ENCODE peak calls at places on chromosome 1, in five cellular contexts. One of them, this sample, is unnamed.

GRCh38 chr1:164064501-164064900 is 494.5 kb upstream of the PBX1 start:
- DNase-seq in neural crest cell: no peak
- DNase-seq in pancreas: no peak
- DNase-seq in IMR-90: no peak
- DNase-seq in MCF 10A: peak; percentile 52
- DNase-seq in this sample: no peak

GRCh38 chr1:49200738-49201137 is 424.0 kb upstream of the BEND5 start:
- DNase-seq in neural crest cell: no peak
- DNase-seq in pancreas: no peak
- DNase-seq in IMR-90: no peak
- DNase-seq in MCF 10A: no peak
- DNase-seq in this sample: no peak

GRCh38 chr1:25500694-25501093 is 42.7 kb upstream of the LDLRAP1 start:
- DNase-seq in neural crest cell: no peak
- DNase-seq in pancreas: peak; percentile 2
- DNase-seq in IMR-90: no peak
- DNase-seq in MCF 10A: no peak
- DNase-seq in this sample: no peak

GRCh38 chr1:201537028-201537427 is 1.9 kb upstream of the NAV1 start:
- DNase-seq in neural crest cell: no peak
- DNase-seq in pancreas: no peak
- DNase-seq in IMR-90: no peak
- DNase-seq in MCF 10A: no peak
- DNase-seq in this sample: no peak

GRCh38 chr1:77271851-77272250 is 10.0 kb upstream of the AK5 start:
- DNase-seq in neural crest cell: no peak
- DNase-seq in pancreas: no peak
- DNase-seq in IMR-90: peak; percentile 76
- DNase-seq in MCF 10A: peak; percentile 5
- DNase-seq in this sample: no peak

GRCh38 chr1:223137402-223138100 is 5.5 kb downstream of the TLR5 start:
- DNase-seq in neural crest cell: no peak
- DNase-seq in pancreas: peak; percentile 51
- DNase-seq in IMR-90: peak; percentile 39
- DNase-seq in MCF 10A: peak; percentile 100
- DNase-seq in this sample: no peak

GRCh38 chr1:115067460-115067859 is 21.8 kb downstream of the TSPAN2 start:
- DNase-seq in neural crest cell: no peak
- DNase-seq in pancreas: no peak
- DNase-seq in IMR-90: peak; percentile 16
- DNase-seq in MCF 10A: peak; percentile 42
- DNase-seq in this sample: no peak

GRCh38 chr1:6313382-6314265 is 52.7 kb upstream of the GPR153 start:
- DNase-seq in neural crest cell: no peak
- DNase-seq in pancreas: no peak
- DNase-seq in IMR-90: no peak
- DNase-seq in MCF 10A: no peak
- DNase-seq in this sample: no peak

GRCh38 chr1:9275161-9275560 is 17.5 kb upstream of the SPSB1 start:
- DNase-seq in neural crest cell: no peak
- DNase-seq in pancreas: no peak
- DNase-seq in IMR-90: peak; percentile 33
- DNase-seq in MCF 10A: no peak
- DNase-seq in this sample: no peak

GRCh38 chr1:38014724-38015424 is 2.3 kb downstream of the UTP11 start:
- DNase-seq in neural crest cell: no peak
- DNase-seq in pancreas: no peak
- DNase-seq in IMR-90: no peak
- DNase-seq in MCF 10A: no peak
- DNase-seq in this sample: no peak

GRCh38 chr1:152517237-152517811 is 3.0 kb downstream of the CRCT1 start:
- DNase-seq in neural crest cell: no peak
- DNase-seq in pancreas: no peak
- DNase-seq in IMR-90: no peak
- DNase-seq in MCF 10A: peak; percentile 85
- DNase-seq in this sample: no peak

GRCh38 chr1:216847385-216848036 is 124.3 kb upstream of the ESRRG start:
- DNase-seq in neural crest cell: no peak
- DNase-seq in pancreas: no peak
- DNase-seq in IMR-90: peak; percentile 78
- DNase-seq in MCF 10A: no peak
- DNase-seq in this sample: no peak

GRCh38 chr1:42170779-42171621 is 6.5 kb upstream of the GUCA2A start:
- DNase-seq in neural crest cell: no peak
- DNase-seq in pancreas: no peak
- DNase-seq in IMR-90: no peak
- DNase-seq in MCF 10A: no peak
- DNase-seq in this sample: no peak

GRCh38 chr1:186059311-186059710 is 315.7 kb downstream of the TPR start:
- DNase-seq in neural crest cell: no peak
- DNase-seq in pancreas: no peak
- DNase-seq in IMR-90: peak; percentile 28
- DNase-seq in MCF 10A: peak; percentile 65
- DNase-seq in this sample: no peak

GRCh38 chr1:10109372-10109771 is 76.6 kb downstream of the UBE4B start:
- DNase-seq in neural crest cell: no peak
- DNase-seq in pancreas: no peak
- DNase-seq in IMR-90: no peak
- DNase-seq in MCF 10A: no peak
- DNase-seq in this sample: no peak

GRCh38 chr1:225809842-225810578 is at the start of gene EPHX1:
- DNase-seq in neural crest cell: peak; percentile 82
- DNase-seq in pancreas: peak; percentile 90
- DNase-seq in IMR-90: peak; percentile 84
- DNase-seq in MCF 10A: peak; percentile 97
- DNase-seq in this sample: peak; percentile 94

GRCh38 chr1:62420214-62420613 is 16.6 kb upstream of the USP1 start:
- DNase-seq in neural crest cell: no peak
- DNase-seq in pancreas: no peak
- DNase-seq in IMR-90: no peak
- DNase-seq in MCF 10A: no peak
- DNase-seq in this sample: no peak

GRCh38 chr1:155623357-155623756 is 13.3 kb downstream of the MSTO1 start:
- DNase-seq in neural crest cell: no peak
- DNase-seq in pancreas: no peak
- DNase-seq in IMR-90: no peak
- DNase-seq in MCF 10A: no peak
- DNase-seq in this sample: no peak

GRCh38 chr1:172834609-172835008 is 175.7 kb downstream of the FASLG start:
- DNase-seq in neural crest cell: no peak
- DNase-seq in pancreas: no peak
- DNase-seq in IMR-90: no peak
- DNase-seq in MCF 10A: no peak
- DNase-seq in this sample: no peak

GRCh38 chr1:67880056-67880601 is 46.9 kb upstream of the GNG12 start:
- DNase-seq in neural crest cell: no peak
- DNase-seq in pancreas: peak; percentile 29
- DNase-seq in IMR-90: peak; percentile 79
- DNase-seq in MCF 10A: peak; percentile 8
- DNase-seq in this sample: no peak

GRCh38 chr1:221991221-221991620 is 249.3 kb upstream of the DUSP10 start:
- DNase-seq in neural crest cell: no peak
- DNase-seq in pancreas: no peak
- DNase-seq in IMR-90: peak; percentile 67
- DNase-seq in MCF 10A: peak; percentile 40
- DNase-seq in this sample: no peak

GRCh38 chr1:39082140-39082799 is 56.1 kb downstream of the NDUFS5 start:
- DNase-seq in neural crest cell: no peak
- DNase-seq in pancreas: no peak
- DNase-seq in IMR-90: no peak
- DNase-seq in MCF 10A: no peak
- DNase-seq in this sample: peak; percentile 33

GRCh38 chr1:154320882-154321608 is at the start of gene AQP10:
- DNase-seq in neural crest cell: no peak
- DNase-seq in pancreas: no peak
- DNase-seq in IMR-90: peak; percentile 38
- DNase-seq in MCF 10A: no peak
- DNase-seq in this sample: no peak

DNA sequence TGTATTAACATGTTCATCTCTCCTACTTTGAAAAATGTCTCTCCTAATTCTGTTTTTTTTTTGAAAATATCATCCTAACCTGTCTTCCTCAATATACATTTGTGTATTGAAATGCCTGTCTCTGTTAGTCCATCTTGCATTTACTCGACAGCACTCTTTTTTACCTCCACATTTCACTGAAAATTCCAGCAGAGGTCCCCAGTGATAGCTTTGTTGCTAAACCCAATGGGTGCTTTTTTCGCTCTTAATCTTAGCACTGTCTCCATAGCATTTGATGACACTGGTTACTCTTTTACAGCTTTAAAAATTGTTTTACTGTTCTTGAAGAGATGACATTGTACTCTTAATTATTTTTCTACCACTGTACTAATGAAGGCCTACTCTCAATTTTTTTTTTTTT is 10.8 kb downstream of the OSBPL9 start:
- DNase-seq in neural crest cell: no peak
- DNase-seq in pancreas: no peak
- DNase-seq in IMR-90: peak; percentile 67
- DNase-seq in MCF 10A: peak; percentile 69
- DNase-seq in this sample: peak; percentile 43
- TF ChIP-seq CTCF in neural crest cell: peak; percentile 48
- TF ChIP-seq CTCF in pancreas: no peak
- TF ChIP-seq CTCF in IMR-90: peak; percentile 66
- TF ChIP-seq CTCF in MCF 10A: peak; percentile 51
- TF ChIP-seq CTCF in this sample: peak; percentile 53

GRCh38 chr1:8184301-8184700 is 133.6 kb upstream of the SLC45A1 start:
- DNase-seq in neural crest cell: no peak
- DNase-seq in pancreas: no peak
- DNase-seq in IMR-90: no peak
- DNase-seq in MCF 10A: no peak
- DNase-seq in this sample: no peak
- TF ChIP-seq CTCF in neural crest cell: no peak
- TF ChIP-seq CTCF in pancreas: no peak
- TF ChIP-seq CTCF in IMR-90: no peak
- TF ChIP-seq CTCF in MCF 10A: no peak
- TF ChIP-seq CTCF in this sample: no peak

GRCh38 chr1:91015794-91016550 is 5.9 kb downstream of the ZNF644 start:
- DNase-seq in neural crest cell: no peak
- DNase-seq in pancreas: no peak
- DNase-seq in IMR-90: peak; percentile 42
- DNase-seq in MCF 10A: peak; percentile 18
- DNase-seq in this sample: no peak
- TF ChIP-seq CTCF in neural crest cell: no peak
- TF ChIP-seq CTCF in pancreas: no peak
- TF ChIP-seq CTCF in IMR-90: no peak
- TF ChIP-seq CTCF in MCF 10A: no peak
- TF ChIP-seq CTCF in this sample: no peak

GRCh38 chr1:85746777-85747176 is 38.5 kb upstream of the ZNHIT6 start:
- DNase-seq in neural crest cell: no peak
- DNase-seq in pancreas: no peak
- DNase-seq in IMR-90: no peak
- DNase-seq in MCF 10A: no peak
- DNase-seq in this sample: no peak
- TF ChIP-seq CTCF in neural crest cell: no peak
- TF ChIP-seq CTCF in pancreas: no peak
- TF ChIP-seq CTCF in IMR-90: no peak
- TF ChIP-seq CTCF in MCF 10A: no peak
- TF ChIP-seq CTCF in this sample: no peak

DNA sequence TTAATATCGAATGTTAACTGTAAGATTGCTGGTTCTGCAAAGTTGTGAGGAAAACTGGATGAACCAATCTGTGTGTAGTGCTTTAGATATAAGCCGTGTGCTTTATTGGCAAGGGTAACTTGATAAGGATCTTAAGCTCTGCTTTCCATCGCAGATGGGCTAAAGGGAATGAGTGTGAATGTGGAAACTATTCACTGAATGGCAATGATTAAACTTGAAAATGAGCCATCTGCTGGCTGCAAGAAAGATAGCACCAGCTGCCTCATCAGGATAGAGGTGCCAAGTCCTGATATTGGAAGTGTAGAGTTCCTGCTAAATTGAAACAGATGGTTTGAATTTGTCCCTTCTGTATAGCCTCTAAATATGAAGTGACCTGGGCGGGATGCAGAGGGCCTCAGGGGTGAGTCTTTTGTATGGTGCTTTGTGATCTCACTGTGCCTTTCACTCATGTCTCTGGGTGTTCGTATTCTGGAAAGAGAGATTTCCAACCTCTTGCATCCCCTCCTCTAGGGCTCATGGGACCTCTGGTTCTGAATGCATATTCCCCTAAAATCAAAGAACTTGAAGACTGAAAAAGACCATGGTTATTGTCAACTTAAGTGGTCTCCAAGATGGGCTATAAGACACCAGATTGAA is 9.2 kb downstream of the FCRL3 start:
- DNase-seq in neural crest cell: no peak
- DNase-seq in pancreas: peak; percentile 12
- DNase-seq in IMR-90: peak; percentile 23
- DNase-seq in MCF 10A: peak; percentile 58
- DNase-seq in this sample: peak; percentile 39
- TF ChIP-seq CTCF in neural crest cell: peak; percentile 68
- TF ChIP-seq CTCF in pancreas: no peak
- TF ChIP-seq CTCF in IMR-90: peak; percentile 43
- TF ChIP-seq CTCF in MCF 10A: peak; percentile 62
- TF ChIP-seq CTCF in this sample: peak; percentile 82

DNA sequence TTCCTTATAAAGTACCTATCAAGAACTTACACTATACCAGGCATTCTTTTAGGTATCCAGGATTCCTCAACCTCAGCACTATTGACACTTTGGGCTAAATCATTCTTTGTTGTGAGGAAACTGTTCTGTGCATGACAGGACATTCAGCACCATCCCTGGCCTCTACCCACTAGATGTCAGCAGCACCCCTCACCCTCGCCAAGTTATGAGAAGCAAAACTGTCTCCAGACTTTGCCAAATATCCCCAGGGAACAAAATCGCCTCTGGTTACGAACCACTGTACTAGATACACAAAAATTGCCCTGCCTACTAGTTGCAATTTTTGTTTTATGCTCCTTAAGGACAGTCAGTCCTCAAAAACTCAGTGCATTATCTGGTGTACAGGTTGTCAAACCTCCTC is 35.7 kb downstream of the PALMD start:
- DNase-seq in neural crest cell: no peak
- DNase-seq in pancreas: no peak
- DNase-seq in IMR-90: no peak
- DNase-seq in MCF 10A: peak; percentile 81
- DNase-seq in this sample: no peak
- TF ChIP-seq CTCF in neural crest cell: no peak
- TF ChIP-seq CTCF in pancreas: no peak
- TF ChIP-seq CTCF in IMR-90: no peak
- TF ChIP-seq CTCF in MCF 10A: no peak
- TF ChIP-seq CTCF in this sample: peak; percentile 20

DNA sequence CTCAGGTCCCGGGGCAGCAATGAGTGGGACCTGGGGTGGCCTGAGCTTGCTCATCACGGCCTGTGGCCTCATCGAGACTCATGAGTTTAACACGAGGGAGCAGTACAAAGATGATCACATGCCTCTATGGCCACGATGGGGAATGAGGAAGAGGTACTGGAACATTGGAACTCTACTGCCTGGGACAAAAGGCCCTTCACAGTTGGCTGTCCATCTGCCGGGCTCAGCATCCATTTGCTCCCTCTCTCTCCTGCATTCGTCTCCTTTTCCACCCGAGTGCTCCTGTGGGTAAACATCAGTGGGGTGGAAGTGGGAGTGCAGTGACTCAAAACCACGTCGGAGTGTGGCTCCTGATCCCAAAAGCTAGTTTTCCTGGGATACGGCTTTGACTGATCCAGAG is 124.9 kb downstream of the KAZN start:
- DNase-seq in neural crest cell: no peak
- DNase-seq in pancreas: no peak
- DNase-seq in IMR-90: no peak
- DNase-seq in MCF 10A: no peak
- DNase-seq in this sample: no peak
- TF ChIP-seq CTCF in neural crest cell: no peak
- TF ChIP-seq CTCF in pancreas: no peak
- TF ChIP-seq CTCF in IMR-90: no peak
- TF ChIP-seq CTCF in MCF 10A: no peak
- TF ChIP-seq CTCF in this sample: no peak

This sample was measured in GM13977.